ENCODE peak calls at places on chromosomes 7 and 10, in seven cellular contexts. P is NCI-H1694 treated with DMSO at 0.1 percent for 48 hours, N is fibroblast of pulmonary artery, J is NCI-H69, E is choroid plexus epithelial cell, W is activated gamma-delta T cell treated with Interleukin-2 at 50 U/mL for 16 hours, U is mammary epithelial cell. I is an unnamed sample.

GRCh38 chr7:12244129-12244528 is 33.0 kb downstream of the TMEM106B start:
- DNase-seq in P (no peak), N (peak), J (peak), E (peak), W (no peak), U (no peak), I (peak)

GRCh38 chr10:28719789-28720436 is 42.6 kb downstream of the BAMBI start:
- DNase-seq in P (no peak), N (peak), J (no peak), E (peak), W (no peak), U (no peak), I (peak)

GRCh38 chr10:7593905-7594304 is 72.9 kb downstream of the ITIH5 start:
- DNase-seq in P (no peak), N (no peak), J (no peak), E (no peak), W (no peak), U (no peak), I (no peak)

GRCh38 chr7:150838965-150839650 is 13.2 kb upstream of the AOC1 start:
- DNase-seq in P (no peak), N (no peak), J (no peak), E (no peak), W (no peak), U (peak), I (no peak)

GRCh38 chr7:120272261-120272895 is 597 bp upstream of the KCND2 start:
- DNase-seq in P (peak), N (peak), J (peak), E (peak), W (no peak), U (peak), I (peak)

GRCh38 chr10:48465860-48466521 is 138.9 kb downstream of the ARHGAP22 start:
- DNase-seq in P (no peak), N (no peak), J (peak), E (no peak), W (no peak), U (peak), I (no peak)

GRCh38 chr7:118104812-118105441 is 79.0 kb upstream of the LSM8 start:
- DNase-seq in P (peak), N (peak), J (peak), E (peak), W (no peak), U (peak), I (peak)

GRCh38 chr7:4783762-4784351 is 8.4 kb downstream of the AP5Z1 start:
- DNase-seq in P (no peak), N (no peak), J (no peak), E (no peak), W (no peak), U (no peak), I (no peak)

GRCh38 chr7:70271617-70272081 is 673.4 kb downstream of the AUTS2 start:
- DNase-seq in P (no peak), N (no peak), J (peak), E (no peak), W (no peak), U (no peak), I (no peak)

GRCh38 chr7:48962821-48963505 is 38.6 kb downstream of the CDC14C start:
- DNase-seq in P (no peak), N (no peak), J (peak), E (no peak), W (no peak), U (no peak), I (no peak)

GRCh38 chr10:133124357-133125211 is 35.4 kb upstream of the KNDC1 start:
- DNase-seq in P (no peak), N (peak), J (no peak), E (peak), W (no peak), U (no peak), I (peak)

GRCh38 chr10:103184615-103185014 is 8.5 kb downstream of the NT5C2 start:
- DNase-seq in P (no peak), N (peak), J (no peak), E (peak), W (no peak), U (peak), I (no peak)